ENCODE peak calls at places on chromosomes 16 and 17, in four cellular contexts. B is neural progenitor cell, X is GM23338, Z is GM12878. R is an unnamed sample.
A peak's percentile ranks its signal among the peaks of the same experiment; 100 is the strongest.

GRCh38 chr17:78558181-78558850 is 18.9 kb downstream of the DNAH17 start:
- DNase-seq in B (no peak), Z (no peak), X (no peak), R (peak; percentile 58)

GRCh38 chr17:3535253-3535995 is 22.2 kb downstream of the TRPV3 start:
- DNase-seq in B (peak; percentile 86), Z (no peak), X (peak; percentile 91), R (peak; percentile 99)

GRCh38 chr17:3738562-3739295 is 15.0 kb downstream of the HASPIN start:
- DNase-seq in B (peak; percentile 50), X (peak; percentile 48), Z (no peak), R (peak; percentile 21)

GRCh38 chr17:67836205-67836987 is 11.1 kb downstream of the BPTF start:
- DNase-seq in Z (no peak), B (no peak), X (no peak), R (peak; percentile 55)

GRCh38 chr17:73371285-73371684 is 59.5 kb upstream of the CDC42EP4 start:
- DNase-seq in Z (no peak), X (no peak), B (no peak), R (peak; percentile 98)

GRCh38 chr16:59632266-59632855 is 898.2 kb upstream of the GOT2 start:
- DNase-seq in B (no peak), X (no peak), Z (no peak), R (peak; percentile 39)

GRCh38 chr17:29732613-29733012 is 109.9 kb upstream of the CORO6 start:
- DNase-seq in Z (no peak), B (no peak), X (no peak), R (no peak)

GRCh38 chr17:17536702-17537101 is 40.5 kb upstream of the RASD1 start:
- DNase-seq in Z (no peak), B (no peak), X (no peak), R (no peak)

GRCh38 chr17:76714822-76715461 is 4.2 kb upstream of the MXRA7 start:
- DNase-seq in Z (no peak), B (peak; percentile 72), X (peak; percentile 78), R (peak; percentile 59)

GRCh38 chr17:15892679-15893332 is 52.1 kb upstream of the ADORA2B start:
- DNase-seq in Z (no peak), X (no peak), B (no peak), R (no peak)

GRCh38 chr17:47423406-47424295 is 99.9 kb downstream of the EFCAB13 start:
- DNase-seq in B (peak; percentile 50), X (peak; percentile 64), Z (no peak), R (peak; percentile 85)

GRCh38 chr17:11996722-11997146 is 541 bp downstream of the ZNF18 start:
- DNase-seq in X (peak; percentile 70), B (no peak), Z (peak; percentile 24), R (peak; percentile 80)

GRCh38 chr17:28527859-28528258 is 21.7 kb downstream of the FOXN1 start:
- DNase-seq in Z (no peak), B (no peak), X (no peak), R (peak; percentile 58)

GRCh38 chr17:30450125-30451027 is 26.8 kb upstream of the GOSR1 start:
- DNase-seq in B (no peak), Z (no peak), X (no peak), R (peak; percentile 62)

GRCh38 chr16:11526921-11527320 is 59.8 kb downstream of the LITAF start:
- DNase-seq in B (peak; percentile 61), Z (no peak), X (peak; percentile 53), R (no peak)

GRCh38 chr16:56886826-56887225 is 21.8 kb downstream of the SLC12A3 start:
- DNase-seq in B (no peak), X (no peak), Z (no peak), R (peak; percentile 65)

GRCh38 chr16:8931864-8932263 is 31.8 kb downstream of the USP7 start:
- DNase-seq in X (peak; percentile 88), Z (no peak), B (peak; percentile 81), R (peak; percentile 29)

GRCh38 chr17:29581583-29582253 is 7.7 kb downstream of the GIT1 start:
- DNase-seq in X (no peak), Z (no peak), B (no peak), R (peak; percentile 56)

GRCh38 chr17:21530841-21531240 is 154.7 kb downstream of the KCNJ12 start:
- DNase-seq in Z (no peak), B (no peak), X (no peak), R (no peak)

GRCh38 chr17:8015236-8015956 is 13.0 kb downstream of the GUCY2D start:
- DNase-seq in B (no peak), X (peak; percentile 17), Z (no peak), R (peak; percentile 74)

GRCh38 chr16:15665107-15665506 is 15.1 kb downstream of the NDE1 start:
- DNase-seq in X (no peak), Z (no peak), B (no peak), R (no peak)

GRCh38 chr16:23434380-23434779 is 18.6 kb downstream of the COG7 start:
- DNase-seq in X (peak; percentile 75), Z (peak; percentile 40), B (peak; percentile 65), R (no peak)

GRCh38 chr16:57955572-57955971 is 15.4 kb downstream of the CNGB1 start:
- DNase-seq in X (no peak), Z (no peak), B (no peak), R (peak; percentile 86)

GRCh38 chr17:80861892-80862291 is 129.7 kb upstream of the CHMP6 start:
- DNase-seq in Z (no peak), X (peak; percentile 31), B (peak; percentile 53), R (no peak)

GRCh38 chr17:17439971-17440843 is 36.6 kb upstream of the MED9 start:
- DNase-seq in X (peak; percentile 90), Z (peak; percentile 15), B (peak; percentile 62), R (peak; percentile 90)

GRCh38 chr16:89565506-89566372 is 5.3 kb downstream of the RPL13 start:
- DNase-seq in B (peak; percentile 64), X (peak; percentile 85), Z (no peak), R (peak; percentile 96)

GRCh38 chr16:31248344-31248743 is 11.4 kb upstream of the ITGAM start:
- DNase-seq in Z (no peak), X (no peak), B (no peak), R (no peak)

GRCh38 chr17:77734371-77735050 is 224.0 kb upstream of the TNRC6C start:
- DNase-seq in X (peak; percentile 44), B (peak; percentile 76), Z (no peak), R (peak; percentile 88)

GRCh38 chr17:73956595-73957465 is 246.6 kb upstream of the RPL38 start:
- DNase-seq in Z (no peak), B (peak; percentile 90), X (peak; percentile 95), R (no peak)

GRCh38 chr17:17749921-17750320 is 68.7 kb downstream of the RAI1 start:
- DNase-seq in B (peak; percentile 90), Z (peak; percentile 51), X (peak; percentile 96), R (peak; percentile 88)

GRCh38 chr17:78716814-78717393 is 65.2 kb downstream of the CYTH1 start:
- DNase-seq in X (peak; percentile 36), B (peak; percentile 57), Z (no peak), R (peak; percentile 82)

GRCh38 chr16:80198265-80198994 is 342.4 kb upstream of the DYNLRB2 start:
- DNase-seq in B (no peak), Z (no peak), X (no peak), R (no peak)

GRCh38 chr17:29155235-29155965 is 24.8 kb downstream of the MYO18A start:
- DNase-seq in X (no peak), Z (no peak), B (no peak), R (peak; percentile 93)

GRCh38 chr17:43579570-43580140 is 33.5 kb upstream of the ETV4 start:
- DNase-seq in X (no peak), Z (no peak), B (no peak), R (peak; percentile 83)

GRCh38 chr16:66523861-66524354 is 26.0 kb downstream of the TK2 start:
- DNase-seq in X (no peak), Z (no peak), B (no peak), R (no peak)

GRCh38 chr16:85396879-85397871 is 215.9 kb upstream of the GSE1 start:
- DNase-seq in B (no peak), Z (no peak), X (peak; percentile 54), R (peak; percentile 79)

DNA sequence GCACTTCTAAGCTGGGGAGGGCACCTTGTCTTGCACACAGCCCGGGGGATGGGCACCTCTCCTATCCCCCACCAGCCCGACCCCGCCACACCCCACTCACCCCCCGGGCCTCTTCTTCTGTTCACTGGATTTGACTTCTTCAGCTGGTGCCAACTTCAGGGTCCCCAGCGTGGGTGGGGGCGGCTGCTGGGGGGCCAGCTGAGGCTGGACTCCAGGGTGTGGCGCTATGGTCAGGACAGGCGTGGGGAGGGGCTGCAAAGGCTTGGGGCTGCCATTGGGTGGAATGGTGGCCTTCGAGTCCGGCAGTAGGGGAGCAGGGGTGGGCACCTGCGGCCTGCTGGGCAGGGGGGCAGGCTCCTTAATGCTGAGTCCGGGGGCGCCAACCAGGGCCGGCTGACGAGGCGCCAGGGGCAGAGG is 6.1 kb downstream of the MNT start:
- DNase-seq in X (no peak), Z (no peak), B (no peak), R (no peak)
- H3K79me2 ChIP-seq in X (peaks cover 46% of the 10 kb centered on the region), Z (peaks cover 16% of the 10 kb centered on the region), B (peaks cover 52% of the 10 kb centered on the region), R (peaks cover 75% of the 10 kb centered on the region)

DNA sequence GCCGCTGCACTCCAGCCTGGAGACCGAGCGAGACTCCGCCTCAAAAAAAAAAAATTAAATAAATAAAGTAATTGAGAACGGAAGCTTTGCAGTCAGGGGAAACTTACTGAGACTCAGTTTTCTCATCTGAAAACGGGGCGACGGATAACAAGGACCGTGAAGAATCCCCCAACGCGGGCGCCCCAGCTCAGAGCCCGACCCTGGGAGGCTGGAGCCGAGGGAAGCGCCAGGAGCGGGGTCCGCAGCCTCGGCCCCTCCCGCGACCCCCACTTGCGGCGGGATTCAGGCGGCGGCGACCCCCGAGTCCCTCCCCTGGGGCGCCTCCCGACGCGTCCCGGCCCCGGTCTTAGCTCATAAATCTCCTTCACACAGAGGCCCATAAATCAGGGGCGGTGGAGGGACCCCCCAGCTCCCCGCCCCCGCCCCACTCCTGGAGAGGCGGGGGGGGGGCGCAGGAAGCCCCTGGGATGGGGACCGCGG is 10.3 kb upstream of the BHLHA9 start:
- DNase-seq in X (no peak), Z (no peak), B (no peak), R (peak; percentile 45)
- H3K4me2 ChIP-seq in X (peak overlapping the region; percentile 92), Z (no peak overlapping the region), B (peak overlapping the region; percentile 74), R (peak overlapping the region; percentile 99)

DNA sequence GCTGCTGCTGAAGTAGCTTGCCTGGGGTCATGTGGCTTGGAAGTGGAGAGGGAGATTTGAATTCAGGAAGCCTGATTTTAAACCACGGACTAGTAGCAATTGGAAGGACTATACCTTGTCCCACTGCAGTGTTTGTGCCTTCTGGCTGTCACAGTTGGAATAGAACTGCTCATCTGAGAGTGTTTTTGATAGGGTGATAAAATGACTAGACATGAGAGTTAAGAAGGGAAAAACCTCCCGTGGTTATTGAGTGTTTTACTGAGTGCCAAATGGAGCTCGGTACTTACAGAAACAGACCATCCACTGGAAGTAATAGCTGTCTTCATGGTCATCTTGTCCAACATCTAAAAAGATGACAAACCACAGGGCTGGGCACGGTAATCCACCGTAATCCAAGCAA is 70.4 kb downstream of the MSI2 start:
- DNase-seq in B (no peak), Z (no peak), X (no peak), R (no peak)
- H3K79me2 ChIP-seq in B (peaks cover 96% of the 10 kb centered on the region), Z (peaks cover 1% of the 10 kb centered on the region), X (peaks cover 17% of the 10 kb centered on the region), R (no peaks in the 10 kb centered on the region)

GRCh38 chr17:49508061-49508865 is 13.2 kb downstream of the NGFR start:
- DNase-seq in Z (no peak), B (peak; percentile 72), X (peak; percentile 83), R (peak; percentile 84)
- H3K4me2 ChIP-seq in Z (no peak overlapping the region), B (peak overlapping the region; percentile 70), X (peak overlapping the region; percentile 74), R (no peak overlapping the region)

R was measured in osteoblast.